ENCODE peak calls at places on chromosomes 3 and 15, in eight cellular contexts. I is tibial artery; E is NB4; Z is uterus; V is brain microvascular endothelial cell; B is naive thymus-derived CD4-positive, alpha-beta T cell; D is fibroblast of mammary gland; P is adrenal gland. Q is an unnamed sample.

GRCh38 chr3:56894912-56895431 is 93.2 kb upstream of the ARHGEF3 start:
- DNase-seq in I (no peak), E (no peak), Z (peak; percentile 26), V (peak; percentile 52), B (no peak), D (peak; percentile 54), P (no peak), Q (peak; percentile 34)

GRCh38 chr3:115839246-115839645 is 215.9 kb downstream of the GAP43 start:
- DNase-seq in I (no peak), E (no peak), Z (no peak), V (no peak), B (no peak), D (no peak), P (no peak), Q (no peak)

GRCh38 chr3:183385698-183386590 is 42.5 kb downstream of the MCF2L2 start:
- DNase-seq in I (peak; percentile 41), E (peak; percentile 79), Z (peak; percentile 44), V (peak; percentile 72), B (peak; percentile 64), D (peak; percentile 81), P (peak; percentile 83), Q (peak; percentile 37)

GRCh38 chr15:100457201-100457600 is 71.5 kb downstream of the CERS3 start:
- DNase-seq in I (no peak), E (no peak), Z (no peak), V (peak; percentile 22), B (no peak), D (peak; percentile 17), P (no peak), Q (peak; percentile 6)

GRCh38 chr3:160260587-160261270 is 35.5 kb downstream of the C3orf80 start:
- DNase-seq in I (no peak), E (no peak), Z (no peak), V (no peak), B (no peak), D (peak; percentile 61), P (no peak), Q (no peak)

GRCh38 chr3:78873641-78874040 is 894.2 kb downstream of the ROBO1 start:
- DNase-seq in I (no peak), E (no peak), Z (no peak), V (no peak), B (no peak), D (no peak), P (no peak), Q (no peak)

GRCh38 chr3:120170223-120170622 is 76.0 kb upstream of the GSK3B start:
- DNase-seq in I (no peak), E (no peak), Z (no peak), V (no peak), B (no peak), D (peak; percentile 92), P (no peak), Q (peak; percentile 47)

GRCh38 chr3:126200534-126200933 is 20.1 kb upstream of the ALDH1L1 start:
- DNase-seq in I (no peak), E (no peak), Z (no peak), V (no peak), B (no peak), D (no peak), P (no peak), Q (no peak)

GRCh38 chr3:154421067-154421466 is 8.9 kb downstream of the GPR149 start:
- DNase-seq in I (no peak), E (peak; percentile 23), Z (no peak), V (peak; percentile 2), B (no peak), D (peak; percentile 12), P (no peak), Q (no peak)

GRCh38 chr3:183527421-183527979 is 28.0 kb downstream of the KLHL6 start:
- DNase-seq in I (no peak), E (peak; percentile 59), Z (no peak), V (no peak), B (no peak), D (no peak), P (peak; percentile 34), Q (no peak)

GRCh38 chr3:187902938-187903337 is 157.7 kb upstream of the BCL6 start:
- DNase-seq in I (no peak), E (no peak), Z (no peak), V (no peak), B (no peak), D (peak; percentile 35), P (no peak), Q (no peak)

GRCh38 chr3:178146406-178146831 is 389.8 kb upstream of the KCNMB2 start:
- DNase-seq in I (no peak), E (no peak), Z (no peak), V (no peak), B (no peak), D (no peak), P (no peak), Q (no peak)

GRCh38 chr3:40779039-40779438 is 254.3 kb downstream of the ZNF621 start:
- DNase-seq in I (no peak), E (no peak), Z (no peak), V (no peak), B (no peak), D (no peak), P (no peak), Q (no peak)

GRCh38 chr3:40780801-40781406 is 256.1 kb downstream of the ZNF621 start:
- DNase-seq in I (peak; percentile 61), E (no peak), Z (peak; percentile 59), V (peak; percentile 35), B (no peak), D (peak; percentile 69), P (peak; percentile 53), Q (peak; percentile 45)

GRCh38 chr3:40782086-40782721 is 257.4 kb downstream of the ZNF621 start:
- DNase-seq in I (no peak), E (peak; percentile 24), Z (no peak), V (no peak), B (no peak), D (peak; percentile 14), P (no peak), Q (no peak)

GRCh38 chr3:40780341-40780800 is 255.6 kb downstream of the ZNF621 start:
- DNase-seq in I (peak; percentile 89), E (no peak), Z (peak; percentile 81), V (peak; percentile 47), B (no peak), D (peak; percentile 30), P (peak; percentile 79), Q (no peak)
- H3K4me3 ChIP-seq in I (peak overlapping the region; percentile 33), E (no peak overlapping the region), Z (no peak overlapping the region), V (no peak overlapping the region), B (no peak overlapping the region), D (no peak overlapping the region), P (no peak overlapping the region), Q (no peak overlapping the region)

GRCh38 chr3:58025824-58026579 is 17.8 kb downstream of the FLNB start:
- DNase-seq in I (no peak), E (no peak), Z (no peak), V (peak; percentile 58), B (no peak), D (no peak), P (no peak), Q (no peak)
- H3K4me3 ChIP-seq in I (peak overlapping the region; percentile 3), E (no peak overlapping the region), Z (no peak overlapping the region), V (no peak overlapping the region), B (no peak overlapping the region), D (no peak overlapping the region), P (no peak overlapping the region), Q (no peak overlapping the region)

DNA sequence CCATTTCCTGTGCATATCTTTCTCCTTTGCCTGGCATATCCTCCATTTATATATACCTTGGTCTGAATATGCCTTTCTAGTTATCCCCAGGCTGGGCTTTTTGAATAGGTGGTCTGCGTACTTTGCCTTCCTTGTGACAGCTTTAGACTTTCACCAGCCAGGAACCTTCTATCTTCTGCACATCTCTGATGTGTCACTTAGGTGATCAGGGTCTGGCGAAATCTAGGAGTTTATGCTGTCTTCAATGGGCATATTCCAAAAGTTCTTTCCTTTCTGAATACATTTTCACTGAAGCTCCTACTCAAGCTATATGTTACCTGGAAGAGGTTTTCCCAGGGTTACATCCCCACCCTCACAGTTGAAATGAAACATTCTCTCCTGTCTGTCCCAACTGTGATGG is 27.8 kb upstream of the ST3GAL6 start:
- DNase-seq in I (no peak), E (no peak), Z (no peak), V (no peak), B (no peak), D (no peak), P (no peak), Q (no peak)
- H3K4me3 ChIP-seq in I (no peak overlapping the region), E (no peak overlapping the region), Z (no peak overlapping the region), V (no peak overlapping the region), B (no peak overlapping the region), D (no peak overlapping the region), P (no peak overlapping the region), Q (no peak overlapping the region)

GRCh38 chr15:94934440-94934839 is 703.1 kb downstream of the MCTP2 start:
- DNase-seq in I (no peak), E (no peak), Z (no peak), V (no peak), B (no peak), D (no peak), P (no peak), Q (no peak)

GRCh38 chr15:94930945-94931344 is 699.6 kb downstream of the MCTP2 start:
- DNase-seq in I (no peak), E (no peak), Z (no peak), V (no peak), B (no peak), D (no peak), P (no peak), Q (no peak)

GRCh38 chr15:94930441-94930840 is 699.1 kb downstream of the MCTP2 start:
- DNase-seq in I (no peak), E (no peak), Z (no peak), V (no peak), B (no peak), D (peak; percentile 9), P (no peak), Q (no peak)

GRCh38 chr15:94924971-94925593 is 693.7 kb downstream of the MCTP2 start:
- DNase-seq in I (peak; percentile 41), E (no peak), Z (peak; percentile 14), V (no peak), B (no peak), D (no peak), P (no peak), Q (no peak)

DNA sequence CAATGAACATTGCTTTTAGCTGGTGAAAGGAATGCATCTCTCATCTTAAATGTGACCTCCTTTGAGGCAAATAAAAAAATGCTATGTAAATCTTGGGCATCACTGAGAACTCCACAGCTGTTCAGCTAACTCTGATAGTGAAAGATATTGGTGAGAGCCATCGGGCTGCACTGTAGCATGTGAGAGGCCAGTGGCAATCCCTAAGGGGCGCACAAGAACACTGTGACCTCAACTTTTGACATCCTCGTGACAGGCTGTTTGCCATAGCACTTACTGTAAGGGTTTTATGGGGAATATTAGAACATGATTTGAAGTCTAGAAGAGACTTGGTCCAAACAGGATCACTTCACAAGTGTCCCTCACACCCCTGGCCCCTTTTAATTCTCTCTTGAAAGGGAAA is 697.9 kb downstream of the MCTP2 start:
- DNase-seq in I (no peak), E (no peak), Z (no peak), V (no peak), B (no peak), D (no peak), P (no peak), Q (no peak)
- H3K4me3 ChIP-seq in I (no peak overlapping the region), E (no peak overlapping the region), Z (no peak overlapping the region), V (no peak overlapping the region), B (no peak overlapping the region), D (no peak overlapping the region), P (no peak overlapping the region), Q (no peak overlapping the region)